ENCODE peak calls at places on chromosomes 3 and 15, in six cellular contexts. O, J, X, F, T and R are unnamed samples.

GRCh38 chr3:90054306-90054705 is 946.9 kb downstream of the EPHA3 start:
- DNase-seq in O (no peak), J (no peak), X (no peak), F (no peak), T (no peak), R (peak)

GRCh38 chr15:51077565-51078153 is 17.0 kb downstream of the TNFAIP8L3 start:
- DNase-seq in O (peak), J (no peak), X (peak), F (no peak), T (peak), R (peak)

GRCh38 chr15:80992436-80992835 is 2.8 kb upstream of the MESD start:
- DNase-seq in O (no peak), J (no peak), X (no peak), F (no peak), T (no peak), R (no peak)

GRCh38 chr3:99534951-99535704 is 103.3 kb upstream of the COL8A1 start:
- DNase-seq in O (peak), J (peak), X (no peak), F (peak), T (peak), R (peak)

GRCh38 chr3:32371466-32372212 is 20.0 kb upstream of the CMTM7 start:
- DNase-seq in O (no peak), J (no peak), X (no peak), F (no peak), T (no peak), R (no peak)

GRCh38 chr3:59843816-59844215 is 794.0 kb upstream of the CFAP20DC start:
- DNase-seq in O (no peak), J (no peak), X (no peak), F (no peak), T (no peak), R (no peak)

GRCh38 chr15:47652213-47652852 is 65.0 kb upstream of the SEMA6D start:
- DNase-seq in O (no peak), J (no peak), X (no peak), F (no peak), T (no peak), R (no peak)

GRCh38 chr15:78763796-78764241 is 47.4 kb downstream of the ADAMTS7 start:
- DNase-seq in O (no peak), J (no peak), X (no peak), F (no peak), T (no peak), R (no peak)

GRCh38 chr3:58179235-58180098 is 31.3 kb downstream of the DNASE1L3 start:
- DNase-seq in O (no peak), J (no peak), X (no peak), F (no peak), T (no peak), R (no peak)